ENCODE peak calls at places on chromosomes 3 and 15, in seven cellular contexts. X is fibroblast of mammary gland, W is A549, T is AG04450, K is upper lobe of right lung, V is astrocyte of the spinal cord, D is coronary artery. A is an unnamed sample.

GRCh38 chr3:4889896-4890295 is 89.3 kb upstream of the BHLHE40 start:
- DNase-seq in D (no peak), X (peak), V (peak), T (no peak), K (no peak), W (no peak), A (no peak)

GRCh38 chr3:10164546-10165393 is at the start of gene IRAK2:
- DNase-seq in K (peak), T (no peak), D (peak), W (peak), V (peak), X (peak), A (no peak)

GRCh38 chr3:81998139-81998755 is 236.8 kb upstream of the GBE1 start:
- DNase-seq in V (peak), W (no peak), D (no peak), T (no peak), X (peak), K (no peak), A (no peak)

GRCh38 chr3:34863485-34863884 is 775.8 kb upstream of the ARPP21 start:
- DNase-seq in X (peak), D (no peak), K (no peak), V (no peak), W (no peak), T (no peak), A (no peak)

GRCh38 chr3:78645628-78646310 is 1122.0 kb downstream of the ROBO1 start:
- DNase-seq in W (peak), T (peak), X (peak), K (no peak), V (peak), D (no peak), A (peak)

GRCh38 chr15:42165081-42165480 is 8.6 kb upstream of the PLA2G4F start:
- DNase-seq in V (no peak), X (peak), T (no peak), D (no peak), W (no peak), K (no peak), A (no peak)

GRCh38 chr3:196646736-196647216 is 7.3 kb downstream of the NRROS start:
- DNase-seq in W (no peak), V (no peak), D (no peak), K (no peak), X (no peak), T (no peak), A (no peak)

GRCh38 chr3:113532698-113533533 is 561 bp downstream of the SIDT1 start:
- DNase-seq in D (no peak), K (no peak), T (no peak), W (peak), V (peak), X (no peak), A (no peak)

GRCh38 chr15:38612159-38612863 is 47.7 kb upstream of the RASGRP1 start:
- DNase-seq in W (no peak), D (no peak), K (no peak), V (no peak), X (no peak), T (no peak), A (no peak)

GRCh38 chr3:105157016-105157765 is 209.5 kb upstream of the ALCAM start:
- DNase-seq in X (no peak), W (no peak), T (no peak), V (no peak), D (no peak), K (no peak), A (no peak)

GRCh38 chr15:69469467-69470191 is 17.0 kb downstream of the RPLP1 start:
- DNase-seq in X (no peak), D (no peak), W (no peak), V (no peak), T (no peak), K (no peak), A (no peak)

GRCh38 chr3:190261740-190262139 is 60.5 kb downstream of the CLDN1 start:
- DNase-seq in D (no peak), W (no peak), T (no peak), X (no peak), K (no peak), V (no peak), A (no peak)

GRCh38 chr3:72372161-72372560 is 476.1 kb downstream of the SHQ1 start:
- DNase-seq in D (no peak), W (no peak), X (no peak), T (no peak), V (no peak), K (no peak), A (no peak)
- TF ChIP-seq CTCF in D (no peak), W (no peak), X (no peak), T (no peak), V (no peak), K (no peak), A (no peak)

GRCh38 chr15:28107111-28107893 is 8.2 kb upstream of the OCA2 start:
- DNase-seq in D (peak), V (peak), K (peak), X (peak), W (no peak), T (no peak), A (no peak)
- H3K4me3 ChIP-seq in D (peak), V (peak), K (peak), X (peak), W (peak), T (peak), A (peak)

DNA sequence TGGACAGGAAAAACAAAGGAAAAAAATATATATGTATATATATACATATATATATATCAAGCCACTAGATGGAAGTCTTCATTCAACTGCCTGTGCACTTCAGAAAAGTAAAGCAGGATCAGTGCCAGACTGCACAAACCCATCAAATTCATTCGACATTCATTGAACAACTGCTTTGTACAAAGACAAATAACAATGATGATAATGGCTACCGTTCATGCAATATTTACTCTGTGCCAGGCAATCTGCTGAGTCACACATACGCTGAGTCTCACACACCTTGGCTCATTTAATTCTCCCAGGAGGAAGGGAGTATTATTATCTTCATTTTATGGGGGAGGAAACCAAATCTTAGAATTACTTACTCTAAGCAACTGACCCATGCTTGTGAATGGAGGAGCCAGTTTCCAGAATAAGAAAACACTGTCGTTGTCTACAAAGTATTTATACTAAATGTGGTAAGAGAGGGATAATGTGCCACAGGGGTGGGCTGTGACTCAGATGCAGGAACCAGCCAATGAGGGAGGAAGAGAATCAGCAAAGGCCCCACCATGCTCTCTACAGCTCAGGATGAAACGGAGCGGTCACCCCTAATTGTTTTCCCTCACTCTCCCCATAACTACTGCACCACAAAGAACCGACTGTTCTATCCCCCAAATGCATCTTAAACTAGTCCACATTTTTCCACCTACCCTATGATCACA is 44.4 kb downstream of the BFSP2 start:
- DNase-seq in X (peak), T (no peak), D (no peak), V (peak), K (no peak), W (peak), A (no peak)
- TF ChIP-seq CTCF in X (no peak), T (no peak), D (no peak), V (peak), K (no peak), W (peak), A (no peak)

DNA sequence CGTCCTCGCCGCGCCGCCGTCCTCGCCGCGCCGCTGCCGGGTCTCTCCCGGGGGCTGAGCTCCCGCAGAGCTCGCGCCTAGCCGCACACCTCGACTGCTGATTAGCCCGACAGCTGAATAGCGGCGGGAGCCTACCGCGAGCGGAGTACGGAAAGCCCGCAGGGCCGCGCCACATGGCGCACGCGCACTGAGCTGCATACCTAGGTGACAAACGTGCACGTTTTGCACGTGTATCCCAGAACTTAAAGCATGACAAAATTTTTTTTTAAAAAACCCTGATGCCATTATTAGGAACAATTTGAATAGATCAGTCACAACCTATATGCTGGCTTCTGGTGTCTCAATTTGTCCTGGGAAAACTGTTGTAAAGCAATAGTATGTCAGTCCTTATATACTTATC is at the start of gene GOLGA8A:
- DNase-seq in W (no peak), D (no peak), K (peak), T (no peak), X (peak), V (peak), A (peak)
- H3K4me3 ChIP-seq in W (peak), D (peak), K (peak), T (peak), X (peak), V (peak), A (peak)

DNA sequence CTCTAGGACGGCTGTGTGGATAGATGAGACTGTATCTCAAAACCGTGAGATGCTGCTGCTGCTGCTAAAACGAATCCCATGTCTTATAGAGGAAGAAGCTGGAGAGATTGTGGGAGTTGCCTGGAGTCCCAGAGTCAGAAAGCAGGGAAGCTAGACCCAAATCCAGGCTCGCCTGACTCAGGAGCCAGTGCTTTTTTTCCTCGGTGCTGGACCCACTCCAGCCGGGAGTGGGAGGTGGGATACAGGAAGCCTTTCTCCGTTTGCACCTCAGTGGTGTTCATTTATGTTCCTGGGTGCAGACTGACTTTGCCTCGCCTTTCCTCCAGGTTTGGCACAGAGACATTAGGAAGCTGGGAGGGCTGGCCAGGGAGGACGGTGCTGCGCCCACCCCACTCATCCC is 150.9 kb upstream of the LINGO1 start:
- DNase-seq in D (no peak), W (no peak), T (no peak), V (no peak), K (no peak), X (no peak), A (no peak)
- TF ChIP-seq CTCF in D (no peak), W (no peak), T (no peak), V (no peak), K (no peak), X (no peak), A (no peak)

GRCh38 chr3:49171119-49171774 is at the start of gene KLHDC8B:
- DNase-seq in X (peak), W (peak), V (peak), D (peak), K (peak), T (peak), A (peak)

GRCh38 chr3:49173116-49173791 is 1.9 kb downstream of the KLHDC8B start:
- DNase-seq in X (no peak), V (peak), D (no peak), W (no peak), K (no peak), T (no peak), A (no peak)

GRCh38 chr3:49172616-49173041 is 1.2 kb downstream of the KLHDC8B start:
- DNase-seq in D (no peak), X (no peak), T (no peak), K (no peak), W (no peak), V (no peak), A (no peak)

GRCh38 chr3:49171775-49172500 is 540 bp downstream of the KLHDC8B start:
- DNase-seq in K (no peak), T (no peak), V (no peak), D (no peak), X (no peak), W (no peak), A (no peak)

GRCh38 chr3:49170744-49171118 is 667 bp upstream of the KLHDC8B start:
- DNase-seq in T (no peak), X (no peak), K (no peak), W (no peak), V (no peak), D (no peak), A (no peak)
- H3K4me3 ChIP-seq in T (peak), X (peak), K (peak), W (peak), V (peak), D (peak), A (peak)

GRCh38 chr3:46214751-46215352 is 6.7 kb upstream of the CCR1 start:
- DNase-seq in W (no peak), X (no peak), T (no peak), K (peak), V (no peak), D (no peak), A (no peak)
- TF ChIP-seq CTCF in W (no peak), X (peak), T (peak), K (peak), V (peak), D (no peak), A (no peak)